ENCODE peak calls at places on chromosome 5, in five cellular contexts. U, Q, N, B and W are unnamed samples.

GRCh38 chr5:44089419-44090125 is 299.6 kb downstream of the FGF10 start:
- DNase-seq in U (no peak), Q (no peak), N (no peak), B (no peak), W (no peak)

GRCh38 chr5:16037121-16037520 is 142.5 kb downstream of the MARCHF11 start:
- DNase-seq in U (no peak), Q (no peak), N (no peak), B (no peak), W (no peak)

GRCh38 chr5:69029292-69029691 is 64.5 kb upstream of the SLC30A5 start:
- DNase-seq in U (no peak), Q (no peak), N (no peak), B (no peak), W (no peak)

GRCh38 chr5:122507045-122507444 is 195.0 kb downstream of the SNCAIP start:
- DNase-seq in U (no peak), Q (no peak), N (no peak), B (no peak), W (no peak)

GRCh38 chr5:168592014-168592368 is 12.8 kb upstream of the PANK3 start:
- DNase-seq in U (peak), Q (no peak), N (peak), B (peak), W (peak)

GRCh38 chr5:73901455-73901854 is 275.5 kb downstream of the ARHGEF28 start:
- DNase-seq in U (no peak), Q (no peak), N (no peak), B (peak), W (no peak)

GRCh38 chr5:173835662-173836061 is 52.5 kb upstream of the CPEB4 start:
- DNase-seq in U (no peak), Q (no peak), N (no peak), B (no peak), W (no peak)

GRCh38 chr5:58739051-58739450 is 156.2 kb downstream of the RAB3C start:
- DNase-seq in U (no peak), Q (no peak), N (no peak), B (no peak), W (no peak)

GRCh38 chr5:112373888-112374287 is 45.2 kb downstream of the EPB41L4A start:
- DNase-seq in U (no peak), Q (no peak), N (no peak), B (no peak), W (no peak)

GRCh38 chr5:72847439-72847838 is 31.0 kb downstream of the TNPO1 start:
- DNase-seq in U (no peak), Q (no peak), N (no peak), B (no peak), W (peak)

GRCh38 chr5:148384389-148384756 is 615 bp downstream of the FBXO38 start:
- DNase-seq in U (no peak), Q (no peak), N (no peak), B (no peak), W (peak)

GRCh38 chr5:174320051-174320450 is 274.5 kb downstream of the NSG2 start:
- DNase-seq in U (no peak), Q (no peak), N (no peak), B (no peak), W (no peak)

GRCh38 chr5:75472973-75473372 is 38.5 kb downstream of the CERT1 start:
- DNase-seq in U (no peak), Q (no peak), N (no peak), B (no peak), W (no peak)

GRCh38 chr5:141420855-141421488 is at the start of gene PCDHGA11:
- DNase-seq in U (peak), Q (peak), N (peak), B (no peak), W (peak)

GRCh38 chr5:123441408-123441807 is 18.2 kb upstream of the CEP120 start:
- DNase-seq in U (no peak), Q (no peak), N (no peak), B (no peak), W (no peak)

GRCh38 chr5:150672237-150672883 is 11.3 kb downstream of the MYOZ3 start:
- DNase-seq in U (no peak), Q (no peak), N (no peak), B (no peak), W (no peak)

GRCh38 chr5:110510146-110510545 is 216.3 kb downstream of the TMEM232 start:
- DNase-seq in U (no peak), Q (no peak), N (no peak), B (no peak), W (no peak)

GRCh38 chr5:137718611-137719010 is 17.3 kb downstream of the KLHL3 start:
- DNase-seq in U (no peak), Q (no peak), N (no peak), B (no peak), W (no peak)

GRCh38 chr5:163162645-163163044 is 274.8 kb upstream of the CCNG1 start:
- DNase-seq in U (no peak), Q (no peak), N (no peak), B (no peak), W (no peak)

GRCh38 chr5:57394421-57395210 is 88.0 kb downstream of the ACTBL2 start:
- DNase-seq in U (no peak), Q (no peak), N (no peak), B (no peak), W (no peak)

GRCh38 chr5:674630-675011 is 18.5 kb downstream of the TPPP start:
- DNase-seq in U (no peak), Q (no peak), N (no peak), B (no peak), W (no peak)

GRCh38 chr5:158570502-158570901 is 529.2 kb downstream of the EBF1 start:
- DNase-seq in U (no peak), Q (no peak), N (no peak), B (no peak), W (no peak)

GRCh38 chr5:100890514-100891008 is 12.5 kb downstream of the ST8SIA4 start:
- DNase-seq in U (peak), Q (no peak), N (no peak), B (no peak), W (no peak)

GRCh38 chr5:120139039-120139438 is 325.1 kb upstream of the PRR16 start:
- DNase-seq in U (peak), Q (no peak), N (peak), B (no peak), W (peak)

GRCh38 chr5:122165574-122166021 is 36.3 kb downstream of the ZNF474 start:
- DNase-seq in U (peak), Q (no peak), N (peak), B (no peak), W (peak)

GRCh38 chr5:112694853-112695709 is 42.6 kb upstream of the APC start:
- DNase-seq in U (peak), Q (no peak), N (peak), B (no peak), W (peak)

GRCh38 chr5:98839469-98840383 is 66.3 kb downstream of the RGMB start:
- DNase-seq in U (peak), Q (no peak), N (no peak), B (no peak), W (peak)

GRCh38 chr5:165130656-165131055 is 1625.2 kb downstream of the MAT2B start:
- DNase-seq in U (no peak), Q (no peak), N (peak), B (no peak), W (no peak)

GRCh38 chr5:143304836-143305475 is 98.5 kb downstream of the NR3C1 start:
- DNase-seq in U (peak), Q (no peak), N (no peak), B (no peak), W (peak)

GRCh38 chr5:61675015-61675692 is 343.1 kb downstream of the ZSWIM6 start:
- DNase-seq in U (no peak), Q (no peak), N (no peak), B (peak), W (no peak)

GRCh38 chr5:61679562-61679961 is 347.5 kb downstream of the ZSWIM6 start:
- DNase-seq in U (no peak), Q (no peak), N (no peak), B (no peak), W (no peak)

GRCh38 chr5:61680247-61680646 is 348.2 kb downstream of the ZSWIM6 start:
- DNase-seq in U (no peak), Q (no peak), N (no peak), B (no peak), W (no peak)

GRCh38 chr5:61677220-61677619 is 345.2 kb downstream of the ZSWIM6 start:
- DNase-seq in U (no peak), Q (no peak), N (no peak), B (no peak), W (no peak)

GRCh38 chr5:61678966-61679365 is 346.9 kb downstream of the ZSWIM6 start:
- DNase-seq in U (no peak), Q (no peak), N (no peak), B (peak), W (no peak)
- TF ChIP-seq CTCF in U (no peak), Q (no peak), N (no peak), B (peak), W (no peak)

DNA sequence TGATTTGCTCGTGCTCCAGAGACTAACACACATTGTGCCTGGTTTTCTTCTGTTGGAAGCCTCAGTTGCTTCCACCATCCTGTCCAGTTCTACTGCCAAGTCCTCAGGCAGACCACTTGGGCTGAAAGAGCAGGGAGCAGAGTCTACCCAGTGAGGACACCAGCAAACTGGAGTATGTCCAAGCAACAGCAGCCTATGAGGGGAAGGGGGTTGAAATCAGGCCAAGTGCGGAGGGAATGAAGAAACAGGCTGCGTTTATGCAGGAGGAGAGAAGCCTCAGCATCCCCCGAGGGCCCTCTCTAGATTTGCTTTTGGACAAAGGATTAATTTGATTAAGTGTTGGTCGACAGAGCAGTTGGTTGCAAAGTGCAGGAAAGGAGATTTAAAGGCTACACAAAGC is 14.5 kb downstream of the DOCK2 start:
- DNase-seq in U (no peak), Q (no peak), N (no peak), B (no peak), W (no peak)
- H3K4me3 ChIP-seq in U (no peak), Q (no peak), N (peak), B (no peak), W (no peak)

GRCh38 chr5:61273279-61273678 is 58.8 kb upstream of the ZSWIM6 start:
- DNase-seq in U (no peak), Q (no peak), N (no peak), B (no peak), W (no peak)

GRCh38 chr5:61277190-61277589 is 54.9 kb upstream of the ZSWIM6 start:
- DNase-seq in U (peak), Q (no peak), N (peak), B (no peak), W (peak)

GRCh38 chr5:61274561-61274960 is 57.5 kb upstream of the ZSWIM6 start:
- DNase-seq in U (peak), Q (no peak), N (peak), B (no peak), W (peak)

GRCh38 chr5:61277781-61278180 is 54.3 kb upstream of the ZSWIM6 start:
- DNase-seq in U (no peak), Q (peak), N (no peak), B (no peak), W (no peak)

DNA sequence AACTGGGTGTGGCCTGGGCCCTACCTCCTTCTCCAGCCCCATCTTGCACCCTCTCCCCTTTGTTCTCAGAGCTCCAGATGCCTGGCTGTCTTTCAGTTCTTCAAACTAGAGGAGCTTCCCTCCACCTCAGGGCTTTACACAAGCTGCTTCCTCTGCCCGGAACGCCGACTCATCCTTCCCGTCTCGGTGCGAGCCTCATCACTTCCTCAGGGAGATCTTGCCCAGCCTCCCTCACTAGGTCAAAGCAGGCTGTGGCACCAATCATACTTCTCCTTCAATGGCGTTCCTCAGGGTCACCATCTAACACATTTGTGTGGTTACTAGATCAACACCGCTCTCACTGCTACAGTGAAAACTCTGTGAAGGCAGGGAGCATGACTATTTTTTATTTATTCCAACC is 56.2 kb upstream of the ZSWIM6 start:
- DNase-seq in U (peak), Q (peak), N (peak), B (peak), W (peak)
- TF ChIP-seq CTCF in U (no peak), Q (no peak), N (no peak), B (no peak), W (no peak)

GRCh38 chr5:6216516-6217075 is 161.8 kb downstream of the MED10 start:
- DNase-seq in U (no peak), Q (no peak), N (no peak), B (no peak), W (no peak)
- H3K4me3 ChIP-seq in U (no peak), Q (no peak), N (no peak), B (no peak), W (no peak)

GRCh38 chr5:43019615-43020293 is 20.4 kb downstream of the ANXA2R start:
- DNase-seq in U (peak), Q (peak), N (peak), B (peak), W (peak)
- TF ChIP-seq CTCF in U (peak), Q (peak), N (peak), B (peak), W (peak)

GRCh38 chr5:180216646-180217171 is 7.7 kb upstream of the RASGEF1C start:
- DNase-seq in U (no peak), Q (no peak), N (no peak), B (no peak), W (no peak)
- H3K4me3 ChIP-seq in U (no peak), Q (no peak), N (no peak), B (no peak), W (no peak)

GRCh38 chr5:66720776-66721175 is 124.6 kb downstream of the MAST4 start:
- DNase-seq in U (no peak), Q (no peak), N (no peak), B (no peak), W (no peak)

GRCh38 chr5:66724336-66724735 is 128.1 kb downstream of the MAST4 start:
- DNase-seq in U (no peak), Q (no peak), N (no peak), B (no peak), W (no peak)

GRCh38 chr5:66722653-66723052 is 126.5 kb downstream of the MAST4 start:
- DNase-seq in U (no peak), Q (no peak), N (no peak), B (no peak), W (no peak)

GRCh38 chr5:66727630-66728029 is 131.4 kb downstream of the MAST4 start:
- DNase-seq in U (no peak), Q (no peak), N (no peak), B (no peak), W (no peak)

GRCh38 chr5:66724740-66725139 is 128.5 kb downstream of the MAST4 start:
- DNase-seq in U (peak), Q (no peak), N (no peak), B (no peak), W (peak)
- TF ChIP-seq CTCF in U (peak), Q (no peak), N (peak), B (no peak), W (peak)